ENCODE peak calls at places on chromosomes 2 and 18, in seven cellular contexts. L, E, V, S, A, O and C are unnamed samples.

GRCh38 chr2:120528693-120529076 is 182.7 kb downstream of the INHBB start:
- DNase-seq in L (no peak), E (no peak), V (no peak), S (no peak), A (no peak), O (no peak), C (no peak)

GRCh38 chr2:145156199-145156598 is 636.3 kb upstream of the ZEB2 start:
- DNase-seq in L (no peak), E (no peak), V (no peak), S (no peak), A (no peak), O (no peak), C (no peak)

GRCh38 chr2:82796132-82796531 is 1662.9 kb downstream of the SUCLG1 start:
- DNase-seq in L (no peak), E (no peak), V (no peak), S (no peak), A (no peak), O (peak; percentile 12), C (no peak)

GRCh38 chr18:63409301-63409700 is 13.0 kb downstream of the VPS4B start:
- DNase-seq in L (no peak), E (no peak), V (no peak), S (no peak), A (no peak), O (peak; percentile 4), C (no peak)

GRCh38 chr2:37615808-37616673 is 55.4 kb downstream of the CDC42EP3 start:
- DNase-seq in L (no peak), E (no peak), V (no peak), S (no peak), A (peak; percentile 52), O (no peak), C (no peak)

GRCh38 chr2:190023860-190024259 is 38.7 kb downstream of the MSTN start:
- DNase-seq in L (peak; percentile 27), E (peak; percentile 60), V (no peak), S (peak; percentile 63), A (peak; percentile 14), O (peak; percentile 62), C (no peak)

GRCh38 chr18:46528037-46528436 is 129.0 kb downstream of the LOXHD1 start:
- DNase-seq in L (no peak), E (no peak), V (no peak), S (no peak), A (no peak), O (no peak), C (no peak)

GRCh38 chr2:2714413-2714812 is 383.3 kb upstream of the MYT1L start:
- DNase-seq in L (no peak), E (no peak), V (no peak), S (no peak), A (no peak), O (no peak), C (no peak)

GRCh38 chr2:188293601-188294482 is 2.2 kb downstream of the GULP1 start:
- DNase-seq in L (peak; percentile 72), E (peak; percentile 84), V (peak; percentile 44), S (no peak), A (no peak), O (peak; percentile 78), C (peak; percentile 77)